ENCODE peak calls at places on chromosomes 11 and 22, in five cellular contexts. G is spleen, X is body of pancreas, A is mucosa of descending colon, B is ovary. T is an unnamed sample.

GRCh38 chr11:9577032-9577431 is 3.6 kb downstream of the WEE1 start:
- DNase-seq in A (no peak), G (no peak), B (no peak), X (no peak), T (peak; percentile 72)

GRCh38 chr11:109789911-109790310 is 303.3 kb upstream of the ZC3H12C start:
- DNase-seq in X (no peak), B (no peak), A (no peak), G (no peak), T (no peak)

GRCh38 chr22:35377735-35378134 is 3.2 kb upstream of the HMOX1 start:
- DNase-seq in A (no peak), X (no peak), G (no peak), B (no peak), T (no peak)

GRCh38 chr22:43007519-43008102 is 7.3 kb downstream of the PACSIN2 start:
- DNase-seq in A (peak; percentile 86), G (no peak), B (no peak), X (peak; percentile 93), T (no peak)

GRCh38 chr11:99069831-99070444 is 49.2 kb downstream of the CNTN5 start:
- DNase-seq in G (no peak), A (no peak), B (peak; percentile 27), X (peak; percentile 26), T (peak; percentile 27)

GRCh38 chr11:64227405-64227956 is 1.4 kb downstream of the NUDT22 start:
- DNase-seq in X (peak; percentile 75), B (no peak), G (peak; percentile 74), A (peak; percentile 16), T (peak; percentile 51)

GRCh38 chr22:30314918-30315317 is 11.8 kb downstream of the TBC1D10A start:
- DNase-seq in G (no peak), A (no peak), B (no peak), X (no peak), T (no peak)

GRCh38 chr22:47160141-47160541 is 397.7 kb downstream of the TBC1D22A start:
- DNase-seq in X (peak; percentile 10), B (no peak), A (no peak), G (peak; percentile 76), T (no peak)

GRCh38 chr11:121672630-121673487 is 220.1 kb upstream of the SORL1-AS1 start:
- DNase-seq in B (peak; percentile 44), A (no peak), G (no peak), X (no peak), T (peak; percentile 24)

GRCh38 chr11:59849129-59849528 is 3.8 kb upstream of the CBLIF start:
- DNase-seq in G (no peak), A (peak; percentile 70), B (no peak), X (peak; percentile 12), T (no peak)

GRCh38 chr11:78000193-78000592 is 5.7 kb upstream of the INTS4 start:
- DNase-seq in B (no peak), G (no peak), X (peak; percentile 72), A (peak; percentile 50), T (peak; percentile 87)

GRCh38 chr11:848380-848931 is 5.8 kb downstream of the TSPAN4 start:
- DNase-seq in G (peak; percentile 90), A (peak; percentile 65), X (peak; percentile 60), B (peak; percentile 73), T (peak; percentile 54)

GRCh38 chr11:31237819-31238771 is 131.4 kb downstream of the DCDC1 start:
- DNase-seq in B (no peak), X (no peak), A (no peak), G (no peak), T (peak; percentile 41)

GRCh38 chr11:31236052-31236652 is 133.4 kb downstream of the DCDC1 start:
- DNase-seq in X (no peak), A (no peak), G (no peak), B (no peak), T (peak; percentile 30)

DNA sequence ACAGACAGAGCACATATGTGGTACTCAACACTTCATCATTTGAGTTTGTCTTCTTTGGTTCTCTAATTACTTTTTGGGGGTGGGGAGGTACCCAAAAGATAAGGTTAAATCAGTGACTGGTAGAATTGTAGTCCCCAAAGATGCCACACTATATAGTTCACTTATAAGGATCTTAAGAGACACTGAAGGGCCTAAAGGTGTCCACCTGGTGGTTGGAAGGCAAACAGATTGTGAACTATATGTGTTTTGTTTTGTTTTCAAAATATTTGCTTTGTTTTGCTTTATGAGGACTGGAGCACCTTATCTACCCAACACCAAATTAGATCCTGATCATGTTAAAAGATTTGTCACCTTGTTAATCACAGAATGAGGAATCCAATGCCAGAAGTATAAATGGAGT is 136.1 kb downstream of the DCDC1 start:
- DNase-seq in B (no peak), X (no peak), A (no peak), G (no peak), T (peak; percentile 8)
- TF ChIP-seq CTCF in B (no peak), X (no peak), A (no peak), G (no peak), T (peak; percentile 25)

DNA sequence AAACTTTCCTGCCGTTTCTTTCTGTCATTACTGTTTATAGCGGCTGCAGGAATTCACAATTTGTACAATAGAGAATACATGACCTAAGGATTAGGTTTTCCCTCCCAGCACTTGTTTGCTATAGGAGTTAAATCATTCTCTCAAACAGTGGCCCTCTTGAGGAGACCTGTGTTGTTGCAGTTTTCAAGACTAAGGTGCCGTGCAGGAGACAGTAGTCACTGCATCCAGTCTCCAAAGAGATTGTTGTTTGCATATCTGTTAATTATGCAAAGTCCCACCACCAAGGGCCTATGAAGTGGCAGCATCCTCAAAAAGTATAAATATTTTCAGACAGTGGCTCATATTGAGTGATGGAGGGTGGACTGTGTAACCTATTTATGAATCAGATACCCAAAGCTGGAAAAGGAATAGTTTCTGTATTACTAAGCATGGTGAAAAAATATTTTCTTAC is 2.3 kb downstream of the PRSS23 start:
- DNase-seq in A (peak; percentile 54), B (no peak), G (no peak), X (peak; percentile 36), T (peak; percentile 67)
- H3K4me3 ChIP-seq in A (no peak overlapping the region), B (peak overlapping the region; percentile 76), G (no peak overlapping the region), X (no peak overlapping the region), T (peak overlapping the region; percentile 88)

GRCh38 chr11:95092549-95093324 is 3.1 kb downstream of the ENDOD1 start:
- DNase-seq in G (no peak), A (peak; percentile 85), B (no peak), X (no peak), T (peak; percentile 78)

GRCh38 chr11:95087171-95087570 is 2.5 kb upstream of the ENDOD1 start:
- DNase-seq in G (no peak), B (no peak), A (no peak), X (no peak), T (no peak)

GRCh38 chr11:95088946-95089619 is 563 bp upstream of the ENDOD1 start:
- DNase-seq in X (peak; percentile 39), B (no peak), A (no peak), G (no peak), T (no peak)

GRCh38 chr11:95091663-95092062 is 2.0 kb downstream of the ENDOD1 start:
- DNase-seq in A (no peak), B (no peak), G (no peak), X (no peak), T (no peak)

DNA sequence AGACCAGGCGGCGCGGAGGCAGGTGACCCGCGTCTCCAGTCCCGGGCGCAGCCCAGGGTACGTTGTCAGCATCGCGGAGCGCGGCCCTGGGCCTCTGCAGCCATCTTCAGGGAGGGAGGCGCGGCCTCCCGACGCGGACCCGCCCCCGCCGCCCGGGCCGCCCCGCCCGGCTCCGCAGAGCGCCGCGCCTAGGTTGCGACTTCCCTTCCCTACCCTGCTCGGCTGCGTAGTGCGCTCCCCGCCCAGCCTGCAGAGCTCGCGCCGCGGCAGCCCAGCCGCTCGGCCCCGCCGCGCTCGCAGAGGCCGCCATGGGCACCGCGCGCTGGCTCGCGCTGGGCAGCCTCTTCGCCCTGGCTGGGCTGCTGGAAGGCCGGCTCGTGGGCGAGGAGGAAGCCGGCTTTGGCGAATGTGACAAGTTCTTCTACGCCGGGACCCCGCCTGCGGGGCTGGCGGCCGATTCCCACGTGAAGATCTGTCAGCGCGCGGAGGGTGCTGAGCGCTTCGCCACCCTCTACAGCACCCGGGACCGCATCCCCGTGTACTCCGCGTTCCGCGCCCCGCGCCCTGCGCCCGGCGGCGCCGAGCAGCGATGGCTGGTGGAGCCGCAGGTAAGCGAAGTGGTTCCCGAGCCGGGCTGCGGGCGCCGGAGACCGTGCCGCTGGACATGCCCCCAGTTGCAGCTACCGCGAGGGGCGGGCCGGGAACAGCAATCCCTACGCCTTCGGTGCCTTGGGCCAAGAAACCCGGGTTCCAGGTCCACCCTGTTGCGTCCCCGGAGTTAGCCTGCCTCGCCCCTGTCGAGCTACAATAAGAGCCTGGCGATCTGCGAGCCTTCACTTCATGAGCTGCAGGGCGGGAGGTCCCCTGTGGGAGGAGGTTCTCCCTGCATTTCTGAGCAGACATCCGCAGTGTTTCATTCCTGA is at the start of gene ENDOD1:
- DNase-seq in X (peak; percentile 81), B (peak; percentile 89), A (peak; percentile 88), G (peak; percentile 98), T (peak; percentile 87)
- TF ChIP-seq CTCF in X (peak; percentile 28), B (no peak), A (no peak), G (no peak), T (peak; percentile 6)

GRCh38 chr11:33017478-33017877 is 1.8 kb downstream of the DEPDC7 start:
- DNase-seq in B (no peak), A (no peak), G (no peak), X (no peak), T (no peak)
- H3K4me3 ChIP-seq in B (no peak overlapping the region), A (no peak overlapping the region), G (no peak overlapping the region), X (no peak overlapping the region), T (no peak overlapping the region)

GRCh38 chr11:35487532-35488078 is 37.8 kb downstream of the PAMR1 start:
- DNase-seq in X (peak; percentile 30), B (no peak), G (no peak), A (peak; percentile 23), T (peak; percentile 80)
- TF ChIP-seq CTCF in X (peak; percentile 51), B (no peak), G (no peak), A (no peak), T (peak; percentile 61)

T was measured in cardiac fibroblast.